ENCODE peak calls at places on chromosome 1, in six cellular contexts. S is dorsolateral prefrontal cortex, A is stomach, B is astrocyte of the spinal cord, Y is A549, O is fibroblast of mammary gland. W is an unnamed sample.

GRCh38 chr1:112527266-112528010 is 18.7 kb downstream of the WNT2B start:
- DNase-seq in S (no peak), A (no peak), B (peak; percentile 88), Y (no peak), O (peak; percentile 74), W (peak; percentile 65)

GRCh38 chr1:11991969-11992676 is 11.9 kb downstream of the MFN2 start:
- DNase-seq in S (no peak), A (no peak), B (no peak), Y (no peak), O (no peak), W (no peak)

GRCh38 chr1:112508242-112509004 is at the start of gene WNT2B:
- DNase-seq in S (peak; percentile 70), A (peak; percentile 36), B (no peak), Y (no peak), O (no peak), W (no peak)

GRCh38 chr1:103106426-103107321 is 1.6 kb downstream of the COL11A1 start:
- DNase-seq in S (peak; percentile 55), A (no peak), B (peak; percentile 76), Y (peak; percentile 54), O (peak; percentile 56), W (peak; percentile 40)

GRCh38 chr1:44664730-44665370 is 9.4 kb downstream of the TMEM53 start:
- DNase-seq in S (no peak), A (no peak), B (no peak), Y (no peak), O (no peak), W (no peak)

GRCh38 chr1:205271277-205271676 is 43.5 kb downstream of the TMCC2 start:
- DNase-seq in S (peak; percentile 75), A (no peak), B (no peak), Y (no peak), O (peak; percentile 66), W (no peak)

GRCh38 chr1:51115714-51116404 is 13.8 kb downstream of the C1orf185 start:
- DNase-seq in S (no peak), A (no peak), B (no peak), Y (no peak), O (no peak), W (no peak)

GRCh38 chr1:3060601-3061551 is 8.1 kb upstream of the PRDM16 start:
- DNase-seq in S (peak; percentile 30), A (peak; percentile 25), B (no peak), Y (no peak), O (no peak), W (no peak)

GRCh38 chr1:46274224-46275029 is 26.9 kb downstream of the RAD54L start:
- DNase-seq in S (no peak), A (no peak), B (no peak), Y (no peak), O (no peak), W (no peak)

GRCh38 chr1:198359024-198359653 is 181.3 kb downstream of the ATP6V1G3 start:
- DNase-seq in S (no peak), A (no peak), B (peak; percentile 13), Y (peak; percentile 11), O (peak; percentile 57), W (peak; percentile 45)
- TF ChIP-seq CTCF in S (peak; percentile 41), A (no peak), B (peak; percentile 32), Y (peak; percentile 50), O (peak; percentile 51), W (peak; percentile 54)

GRCh38 chr1:159012495-159012894 is 2.8 kb downstream of the IFI16 start:
- DNase-seq in S (no peak), A (no peak), B (peak; percentile 14), Y (no peak), O (peak; percentile 49), W (peak; percentile 30)
- H3K4me3 ChIP-seq in S (peak overlapping the region; percentile 46), A (peak overlapping the region; percentile 40), B (peak overlapping the region; percentile 26), Y (no peak overlapping the region), O (peak overlapping the region; percentile 94), W (peak overlapping the region; percentile 87)

DNA sequence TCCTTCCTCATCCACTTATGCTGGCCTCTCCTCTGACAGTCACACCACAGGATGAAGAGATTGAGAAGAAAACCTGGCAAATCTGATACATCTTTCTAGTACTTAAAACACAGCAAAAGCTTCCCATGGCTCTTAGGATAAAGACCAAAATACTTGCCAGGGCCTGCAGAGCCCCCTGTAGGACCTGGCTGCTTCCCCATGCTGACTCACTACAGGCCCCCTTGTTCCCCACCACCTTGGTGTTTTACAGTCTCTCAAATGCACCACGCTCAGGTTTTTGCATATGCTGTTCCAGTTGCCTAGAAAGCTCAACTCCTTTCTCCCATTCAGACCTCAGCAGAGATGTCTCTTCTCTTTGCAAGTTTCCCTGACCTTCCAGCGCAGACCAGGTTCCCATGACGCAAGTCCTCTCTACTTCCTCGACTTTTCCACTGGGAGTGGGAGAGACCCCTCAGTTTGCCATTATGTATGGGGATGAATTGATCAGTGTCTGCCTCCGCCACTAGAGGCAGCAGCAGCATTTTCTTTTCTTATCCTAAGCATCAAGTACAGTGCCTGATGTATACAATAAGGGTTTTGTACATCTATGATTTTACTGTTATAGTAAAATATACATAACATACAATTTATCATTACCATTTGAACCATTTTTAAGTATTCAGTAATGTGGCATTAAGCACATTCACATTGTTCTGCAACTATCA is 113.8 kb upstream of the C8B start:
- DNase-seq in S (no peak), A (no peak), B (no peak), Y (peak; percentile 2), O (peak; percentile 3), W (no peak)
- TF ChIP-seq CTCF in S (peak; percentile 10), A (no peak), B (peak; percentile 14), Y (peak; percentile 15), O (peak; percentile 39), W (no peak)

GRCh38 chr1:37476087-37476452 is 1.7 kb downstream of the ZC3H12A start:
- DNase-seq in S (no peak), A (no peak), B (no peak), Y (no peak), O (no peak), W (no peak)
- H3K4me3 ChIP-seq in S (no peak overlapping the region), A (peak overlapping the region; percentile 93), B (peak overlapping the region; percentile 77), Y (peak overlapping the region; percentile 85), O (peak overlapping the region; percentile 66), W (peak overlapping the region; percentile 81)

DNA sequence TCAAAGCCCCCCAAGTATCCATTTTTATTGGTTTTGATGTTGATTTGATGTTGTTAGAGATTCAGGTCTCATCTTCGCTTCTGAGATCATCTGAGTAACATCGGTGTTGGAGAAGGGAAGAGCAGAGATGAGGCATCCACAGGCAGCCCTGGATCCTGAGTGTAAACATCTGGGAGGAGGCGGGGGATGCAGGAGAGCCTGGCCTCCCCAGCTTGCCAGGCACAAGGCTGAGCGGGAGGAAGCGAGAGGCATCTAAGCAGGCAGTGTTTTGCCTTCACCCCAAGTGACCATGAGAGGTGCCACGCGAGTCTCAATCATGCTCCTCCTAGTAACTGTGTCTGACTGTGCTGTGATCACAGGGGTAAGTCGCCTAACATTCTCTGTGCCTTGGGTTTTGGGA is at the start of gene PROK1:
- DNase-seq in S (no peak), A (no peak), B (no peak), Y (no peak), O (no peak), W (no peak)
- TF ChIP-seq CTCF in S (no peak), A (no peak), B (no peak), Y (no peak), O (no peak), W (no peak)

GRCh38 chr1:42139444-42139843 is 13.8 kb upstream of the GUCA2B start:
- DNase-seq in S (no peak), A (no peak), B (no peak), Y (no peak), O (no peak), W (no peak)
- H3K4me3 ChIP-seq in S (no peak overlapping the region), A (no peak overlapping the region), B (no peak overlapping the region), Y (no peak overlapping the region), O (no peak overlapping the region), W (no peak overlapping the region)

GRCh38 chr1:25594971-25595370 is 21.6 kb upstream of the MAN1C1 start:
- DNase-seq in S (no peak), A (no peak), B (no peak), Y (no peak), O (no peak), W (no peak)

GRCh38 chr1:25586181-25586588 is 30.4 kb upstream of the MAN1C1 start:
- DNase-seq in S (no peak), A (no peak), B (no peak), Y (no peak), O (no peak), W (no peak)

GRCh38 chr1:25587290-25587689 is 29.3 kb upstream of the MAN1C1 start:
- DNase-seq in S (no peak), A (no peak), B (no peak), Y (no peak), O (no peak), W (no peak)

DNA sequence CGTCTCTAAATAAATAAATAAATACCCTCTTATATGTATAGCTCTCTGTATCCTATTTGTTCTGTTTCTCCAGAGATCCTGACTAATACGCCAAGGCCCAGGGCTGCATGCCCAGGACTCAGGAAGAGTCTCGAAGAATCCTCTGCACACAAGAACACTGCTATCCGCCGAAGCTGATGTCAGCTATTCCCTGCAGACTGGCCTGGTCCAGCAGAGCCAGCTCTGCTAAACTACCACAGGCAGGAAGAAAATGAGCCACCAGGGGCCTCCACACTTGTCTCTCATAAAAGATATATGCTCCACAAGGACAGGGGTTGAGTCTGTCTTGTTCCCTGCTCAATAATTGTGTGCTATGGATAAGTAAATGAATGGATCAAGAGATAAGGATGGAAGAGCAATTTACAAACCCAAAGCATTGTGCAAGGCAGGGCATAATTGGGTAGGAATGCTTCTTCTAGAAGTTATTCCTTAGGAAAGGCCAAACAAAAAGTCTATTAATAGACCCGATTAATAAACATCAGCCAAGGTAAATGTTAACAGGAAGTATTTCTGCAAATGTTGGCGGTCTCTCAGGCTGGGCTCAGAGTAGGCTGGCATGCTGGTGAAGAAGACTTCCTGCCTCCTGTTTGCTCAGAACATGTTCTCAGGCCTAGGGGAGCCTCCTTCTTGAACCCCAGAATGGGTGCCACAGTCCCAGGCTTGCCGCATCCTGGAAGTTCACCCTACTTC is 26.3 kb upstream of the MAN1C1 start:
- DNase-seq in S (no peak), A (peak; percentile 61), B (no peak), Y (no peak), O (peak; percentile 40), W (no peak)
- TF ChIP-seq CTCF in S (no peak), A (no peak), B (peak; percentile 13), Y (no peak), O (no peak), W (peak; percentile 28)

DNA sequence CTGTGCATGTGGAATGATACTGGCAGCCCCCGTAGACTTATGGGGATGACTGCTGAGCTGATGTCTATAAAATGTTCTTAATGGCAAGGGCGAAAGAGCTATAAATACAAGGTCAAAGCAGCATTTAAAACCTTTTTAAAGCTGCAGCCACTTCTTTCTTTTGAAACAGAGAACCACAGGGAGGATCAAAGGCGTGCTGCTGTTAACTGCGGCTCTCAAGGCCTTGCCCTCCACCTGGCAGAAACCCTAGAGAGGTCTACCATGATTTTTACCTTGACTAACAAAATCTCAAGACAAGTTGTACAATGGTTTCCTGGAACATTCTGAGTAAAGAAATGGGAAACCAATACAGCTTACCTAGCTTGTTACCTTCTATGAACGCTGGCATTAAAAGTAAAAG is 89.7 kb downstream of the SLC45A1 start:
- DNase-seq in S (no peak), A (no peak), B (no peak), Y (no peak), O (no peak), W (no peak)
- H3K4me3 ChIP-seq in S (no peak overlapping the region), A (no peak overlapping the region), B (no peak overlapping the region), Y (no peak overlapping the region), O (no peak overlapping the region), W (no peak overlapping the region)